ENCODE peak calls at places on chromosomes 13 and 19, in seven cellular contexts. M is GM12878, F is SK-N-SH, I is K562, V is H1, C is HepG2, W is HCT116. A is an unnamed sample.

GRCh38 chr13:43377955-43378354 is 354.6 kb downstream of the DNAJC15 start:
- DNase-seq in M (no peak), F (no peak), I (no peak), V (no peak), C (no peak), W (no peak), A (no peak)

GRCh38 chr19:14166448-14166847 is 30.1 kb upstream of the ASF1B start:
- DNase-seq in M (no peak), F (no peak), I (no peak), V (no peak), C (no peak), W (no peak), A (no peak)

GRCh38 chr19:58434217-58434616 is 5.7 kb downstream of the ZNF132 start:
- DNase-seq in M (no peak), F (no peak), I (no peak), V (no peak), C (no peak), W (no peak), A (no peak)

GRCh38 chr13:43448605-43449004 is 338.2 kb downstream of the ENOX1 start:
- DNase-seq in M (no peak), F (no peak), I (no peak), V (no peak), C (no peak), W (no peak), A (no peak)

GRCh38 chr19:49064029-49064629 is 489 bp downstream of the NTF4 start:
- DNase-seq in M (no peak), F (peak; percentile 24), I (no peak), V (no peak), C (no peak), W (no peak), A (no peak)

GRCh38 chr19:38655148-38655824 is 7.8 kb downstream of the ACTN4 start:
- DNase-seq in M (no peak), F (no peak), I (no peak), V (no peak), C (no peak), W (no peak), A (no peak)

GRCh38 chr13:76879211-76879875 is 6.9 kb downstream of the KCTD12 start:
- DNase-seq in M (peak; percentile 47), F (peak; percentile 34), I (no peak), V (no peak), C (no peak), W (no peak), A (no peak)

GRCh38 chr13:60467098-60467497 is 70.1 kb downstream of the TDRD3 start:
- DNase-seq in M (no peak), F (no peak), I (no peak), V (no peak), C (no peak), W (no peak), A (no peak)

GRCh38 chr13:22168437-22168836 is 497.6 kb downstream of the FGF9 start:
- DNase-seq in M (no peak), F (no peak), I (no peak), V (no peak), C (no peak), W (no peak), A (no peak)

GRCh38 chr13:36981156-36981743 is 17.9 kb downstream of the ALG5 start:
- DNase-seq in M (no peak), F (peak; percentile 50), I (peak; percentile 10), V (no peak), C (peak; percentile 45), W (no peak), A (peak; percentile 38)

GRCh38 chr13:34719060-34719875 is 222.8 kb upstream of the NBEA start:
- DNase-seq in M (no peak), F (no peak), I (no peak), V (no peak), C (no peak), W (no peak), A (no peak)

GRCh38 chr13:32901994-32902780 is 114.0 kb upstream of the KL start:
- DNase-seq in M (no peak), F (no peak), I (no peak), V (no peak), C (no peak), W (no peak), A (no peak)

GRCh38 chr13:44573790-44574465 is 2.2 kb downstream of the TSC22D1 start:
- DNase-seq in M (no peak), F (peak; percentile 27), I (peak; percentile 13), V (no peak), C (peak; percentile 11), W (no peak), A (no peak)

GRCh38 chr13:30186644-30187431 is 120.5 kb downstream of the KATNAL1 start:
- DNase-seq in M (no peak), F (no peak), I (no peak), V (no peak), C (no peak), W (no peak), A (no peak)

GRCh38 chr13:105462098-105462497 is 1073.4 kb downstream of the EFNB2 start:
- DNase-seq in M (no peak), F (no peak), I (no peak), V (no peak), C (no peak), W (no peak), A (no peak)

GRCh38 chr19:23932878-23933277 is 18.2 kb downstream of the ZNF726 start:
- DNase-seq in M (no peak), F (no peak), I (no peak), V (no peak), C (no peak), W (no peak), A (no peak)

GRCh38 chr19:4660993-4661392 is 9.1 kb downstream of the MYDGF start:
- DNase-seq in M (no peak), F (no peak), I (no peak), V (no peak), C (no peak), W (no peak), A (no peak)

GRCh38 chr13:93004919-93005318 is 221.7 kb upstream of the GPC6 start:
- DNase-seq in M (no peak), F (no peak), I (no peak), V (peak; percentile 10), C (peak; percentile 25), W (no peak), A (no peak)

DNA sequence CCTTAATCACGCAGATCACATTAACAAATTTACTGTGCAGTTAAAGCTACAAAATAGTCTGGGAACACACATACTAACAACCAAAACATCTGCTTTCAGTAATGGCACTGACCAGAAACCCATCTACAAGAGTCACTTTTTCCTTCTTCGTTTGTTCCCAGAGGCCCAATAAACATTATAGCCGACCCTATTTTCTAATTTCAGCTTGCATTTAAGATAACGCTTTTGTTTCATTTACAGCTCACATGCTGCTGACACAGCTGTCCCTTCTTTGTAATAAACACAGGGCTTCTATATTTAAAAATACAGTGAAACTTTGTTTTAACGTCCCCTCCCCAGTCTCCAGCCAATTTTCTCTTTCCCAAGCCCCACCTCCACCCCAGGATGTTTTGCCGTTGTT is 1.8 kb upstream of the WBP4 start:
- DNase-seq in M (no peak), F (peak; percentile 23), I (no peak), V (no peak), C (no peak), W (no peak), A (no peak)
- TF ChIP-seq JUND in M (no peak), F (no peak), I (no peak), V (no peak), C (no peak), W (no peak), A (no peak)

GRCh38 chr19:46603195-46603637 is 2.1 kb downstream of the CALM3 start:
- DNase-seq in M (no peak), F (peak; percentile 40), I (peak; percentile 57), V (no peak), C (peak; percentile 85), W (no peak), A (no peak)
- TF ChIP-seq JUND in M (no peak), F (no peak), I (no peak), V (no peak), C (no peak), W (no peak), A (no peak)

GRCh38 chr19:12913871-12914690 is 5.0 kb downstream of the SYCE2 start:
- DNase-seq in M (no peak), F (no peak), I (no peak), V (no peak), C (peak; percentile 49), W (no peak), A (no peak)
- TF ChIP-seq JUND in M (no peak), F (no peak), I (no peak), V (no peak), C (no peak), W (no peak), A (no peak)

GRCh38 chr19:45478454-45479238 is 10.8 kb downstream of the FOSB start:
- DNase-seq in M (peak; percentile 88), F (peak; percentile 73), I (peak; percentile 80), V (no peak), C (peak; percentile 91), W (peak; percentile 95), A (peak; percentile 86)

GRCh38 chr19:45477216-45477615 is 9.4 kb downstream of the FOSB start:
- DNase-seq in M (no peak), F (no peak), I (no peak), V (no peak), C (no peak), W (no peak), A (no peak)

GRCh38 chr19:45475537-45476348 is 7.9 kb downstream of the FOSB start:
- DNase-seq in M (no peak), F (no peak), I (no peak), V (no peak), C (no peak), W (no peak), A (no peak)

GRCh38 chr19:45476349-45476717 is 8.5 kb downstream of the FOSB start:
- DNase-seq in M (no peak), F (no peak), I (no peak), V (no peak), C (no peak), W (no peak), A (no peak)

DNA sequence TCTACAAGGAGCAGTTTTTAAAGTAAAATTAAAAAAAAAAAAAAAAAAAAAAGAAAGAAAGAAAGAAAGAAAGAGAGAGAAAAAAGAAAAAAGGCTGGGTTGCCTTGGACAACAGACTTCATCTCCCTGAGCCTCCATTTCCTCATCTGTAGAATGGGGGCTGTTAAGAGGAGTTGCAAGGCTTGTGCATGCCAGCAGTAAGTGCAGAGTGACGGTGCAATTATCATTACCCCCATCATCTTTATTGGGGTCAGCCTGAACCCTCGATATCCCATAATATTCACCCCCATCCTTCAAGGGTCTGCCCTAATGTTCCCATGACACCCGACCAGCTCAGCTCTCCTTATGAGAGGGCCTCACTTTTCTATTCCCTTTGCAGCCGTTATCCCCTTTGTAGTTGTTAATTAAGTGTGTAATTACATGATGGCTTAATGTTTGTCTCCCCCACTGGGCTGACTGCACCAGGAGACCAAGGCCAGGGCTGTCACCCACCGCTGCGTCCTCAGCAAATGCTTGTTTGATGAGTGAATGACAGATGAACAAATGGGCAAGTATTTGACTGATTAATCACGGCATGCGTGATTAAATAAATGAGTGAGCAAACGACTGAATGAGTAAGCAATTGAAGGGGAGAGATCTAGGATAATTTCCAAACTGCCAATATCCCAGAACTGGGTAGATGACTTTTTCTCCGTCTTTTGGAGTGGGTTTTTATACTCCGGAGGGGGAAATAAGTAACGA is 10.1 kb downstream of the FOSB start:
- DNase-seq in M (no peak), F (no peak), I (peak; percentile 24), V (no peak), C (no peak), W (no peak), A (no peak)
- TF ChIP-seq JUND in M (no peak), F (no peak), I (no peak), V (no peak), C (no peak), W (no peak), A (no peak)